ENCODE peak calls at places on chromosomes 11 and 22, in five cellular contexts. One of them, this sample, is unnamed.
A peak's percentile ranks its signal among the peaks of the same experiment; 100 is the strongest.

GRCh38 chr11:6022954-6023353 is 7.6 kb downstream of the OR56A1 start:
- DNase-seq in sigmoid colon: no peak
- DNase-seq in stomach: no peak
- DNase-seq in A549: peak; percentile 57
- DNase-seq in body of pancreas: no peak
- DNase-seq in this sample: no peak

GRCh38 chr11:21865541-21865940 is 327.3 kb upstream of the ANO5 start:
- DNase-seq in sigmoid colon: no peak
- DNase-seq in stomach: no peak
- DNase-seq in A549: no peak
- DNase-seq in body of pancreas: no peak
- DNase-seq in this sample: no peak

GRCh38 chr11:21390430-21390829 is 721.0 kb downstream of the NELL1 start:
- DNase-seq in sigmoid colon: no peak
- DNase-seq in stomach: no peak
- DNase-seq in A549: no peak
- DNase-seq in body of pancreas: no peak
- DNase-seq in this sample: no peak

GRCh38 chr11:86623041-86623621 is 49.3 kb downstream of the ME3 start:
- DNase-seq in sigmoid colon: no peak
- DNase-seq in stomach: no peak
- DNase-seq in A549: no peak
- DNase-seq in body of pancreas: no peak
- DNase-seq in this sample: no peak

GRCh38 chr11:5011254-5011653 is 16.6 kb downstream of the OR51L1 start:
- DNase-seq in sigmoid colon: no peak
- DNase-seq in stomach: no peak
- DNase-seq in A549: no peak
- DNase-seq in body of pancreas: no peak
- DNase-seq in this sample: no peak

GRCh38 chr11:35947437-35947836 is 3.6 kb downstream of the LDLRAD3 start:
- DNase-seq in sigmoid colon: no peak
- DNase-seq in stomach: no peak
- DNase-seq in A549: no peak
- DNase-seq in body of pancreas: no peak
- DNase-seq in this sample: no peak

GRCh38 chr11:14422814-14423182 is 63.8 kb upstream of the RRAS2 start:
- DNase-seq in sigmoid colon: no peak
- DNase-seq in stomach: no peak
- DNase-seq in A549: no peak
- DNase-seq in body of pancreas: no peak
- DNase-seq in this sample: no peak

GRCh38 chr11:100930185-100930778 is 199.3 kb downstream of the PGR start:
- DNase-seq in sigmoid colon: no peak
- DNase-seq in stomach: no peak
- DNase-seq in A549: peak; percentile 55
- DNase-seq in body of pancreas: no peak
- DNase-seq in this sample: no peak

GRCh38 chr11:7639643-7640025 is 33.7 kb downstream of the CYB5R2 start:
- DNase-seq in sigmoid colon: no peak
- DNase-seq in stomach: peak; percentile 83
- DNase-seq in A549: no peak
- DNase-seq in body of pancreas: peak; percentile 33
- DNase-seq in this sample: no peak

GRCh38 chr22:46614070-46614931 is 5.9 kb upstream of the GRAMD4 start:
- DNase-seq in sigmoid colon: no peak
- DNase-seq in stomach: no peak
- DNase-seq in A549: no peak
- DNase-seq in body of pancreas: no peak
- DNase-seq in this sample: no peak

GRCh38 chr11:11192541-11192940 is 160.5 kb downstream of the CSNK2A3 start:
- DNase-seq in sigmoid colon: no peak
- DNase-seq in stomach: no peak
- DNase-seq in A549: no peak
- DNase-seq in body of pancreas: no peak
- DNase-seq in this sample: no peak

GRCh38 chr22:17882727-17883126 is 108.5 kb upstream of the BID start:
- DNase-seq in sigmoid colon: no peak
- DNase-seq in stomach: no peak
- DNase-seq in A549: no peak
- DNase-seq in body of pancreas: no peak
- DNase-seq in this sample: no peak

GRCh38 chr11:15819679-15820286 is 536.6 kb downstream of the SOX6 start:
- DNase-seq in sigmoid colon: peak; percentile 77
- DNase-seq in stomach: peak; percentile 80
- DNase-seq in A549: peak; percentile 60
- DNase-seq in body of pancreas: peak; percentile 83
- DNase-seq in this sample: peak; percentile 89

GRCh38 chr11:103035656-103036434 is 56.1 kb downstream of the DCUN1D5 start:
- DNase-seq in sigmoid colon: no peak
- DNase-seq in stomach: no peak
- DNase-seq in A549: peak; percentile 69
- DNase-seq in body of pancreas: peak; percentile 43
- DNase-seq in this sample: no peak

GRCh38 chr11:88484873-88485621 is 147.5 kb upstream of the CTSC start:
- DNase-seq in sigmoid colon: no peak
- DNase-seq in stomach: no peak
- DNase-seq in A549: peak; percentile 58
- DNase-seq in body of pancreas: no peak
- DNase-seq in this sample: no peak

GRCh38 chr22:29871684-29872083 is 11.3 kb upstream of the MTMR3 start:
- DNase-seq in sigmoid colon: no peak
- DNase-seq in stomach: no peak
- DNase-seq in A549: no peak
- DNase-seq in body of pancreas: no peak
- DNase-seq in this sample: no peak

GRCh38 chr11:10405858-10406592 is 49.0 kb upstream of the AMPD3 start:
- DNase-seq in sigmoid colon: peak; percentile 88
- DNase-seq in stomach: peak; percentile 48
- DNase-seq in A549: peak; percentile 90
- DNase-seq in body of pancreas: peak; percentile 55
- DNase-seq in this sample: peak; percentile 92

GRCh38 chr22:25497269-25497668 is 67.2 kb upstream of the GRK3 start:
- DNase-seq in sigmoid colon: no peak
- DNase-seq in stomach: no peak
- DNase-seq in A549: no peak
- DNase-seq in body of pancreas: no peak
- DNase-seq in this sample: no peak

GRCh38 chr11:80970016-80970516 is 1529.2 kb upstream of the TENM4 start:
- DNase-seq in sigmoid colon: no peak
- DNase-seq in stomach: no peak
- DNase-seq in A549: no peak
- DNase-seq in body of pancreas: no peak
- DNase-seq in this sample: no peak

GRCh38 chr11:20022363-20023081 is 137.8 kb downstream of the DBX1 start:
- DNase-seq in sigmoid colon: no peak
- DNase-seq in stomach: no peak
- DNase-seq in A549: peak; percentile 50
- DNase-seq in body of pancreas: peak; percentile 33
- DNase-seq in this sample: no peak

GRCh38 chr11:34916810-34917780 is 677 bp downstream of the PDHX start:
- DNase-seq in sigmoid colon: no peak
- DNase-seq in stomach: no peak
- DNase-seq in A549: no peak
- DNase-seq in body of pancreas: no peak
- DNase-seq in this sample: no peak

GRCh38 chr11:114208371-114208770 is 87.8 kb upstream of the NNMT start:
- DNase-seq in sigmoid colon: no peak
- DNase-seq in stomach: no peak
- DNase-seq in A549: no peak
- DNase-seq in body of pancreas: no peak
- DNase-seq in this sample: no peak

GRCh38 chr22:24370426-24370825 is 57.0 kb upstream of the ADORA2A start:
- DNase-seq in sigmoid colon: no peak
- DNase-seq in stomach: no peak
- DNase-seq in A549: no peak
- DNase-seq in body of pancreas: no peak
- DNase-seq in this sample: no peak

GRCh38 chr11:9875862-9876261 is 212.0 kb downstream of the SWAP70 start:
- DNase-seq in sigmoid colon: no peak
- DNase-seq in stomach: no peak
- DNase-seq in A549: no peak
- DNase-seq in body of pancreas: no peak
- DNase-seq in this sample: no peak

GRCh38 chr11:116199182-116199581 is 573.6 kb downstream of the BUD13 start:
- DNase-seq in sigmoid colon: no peak
- DNase-seq in stomach: no peak
- DNase-seq in A549: no peak
- DNase-seq in body of pancreas: no peak
- DNase-seq in this sample: no peak

GRCh38 chr22:46355369-46355995 is 20.0 kb downstream of the TRMU start:
- DNase-seq in sigmoid colon: no peak
- DNase-seq in stomach: peak; percentile 80
- DNase-seq in A549: peak; percentile 72
- DNase-seq in body of pancreas: peak; percentile 81
- DNase-seq in this sample: no peak

GRCh38 chr11:2885017-2885675 is 429 bp downstream of the CDKN1C start:
- DNase-seq in sigmoid colon: peak; percentile 86
- DNase-seq in stomach: peak; percentile 71
- DNase-seq in A549: peak; percentile 64
- DNase-seq in body of pancreas: peak; percentile 54
- DNase-seq in this sample: no peak

GRCh38 chr11:117199061-117199915 is at the start of gene TAGLN:
- DNase-seq in sigmoid colon: peak; percentile 97
- DNase-seq in stomach: peak; percentile 47
- DNase-seq in A549: peak; percentile 59
- DNase-seq in body of pancreas: peak; percentile 35
- DNase-seq in this sample: no peak

GRCh38 chr11:29018631-29019030 is 910.4 kb downstream of the METTL15 start:
- DNase-seq in sigmoid colon: no peak
- DNase-seq in stomach: no peak
- DNase-seq in A549: peak; percentile 88
- DNase-seq in body of pancreas: no peak
- DNase-seq in this sample: no peak

GRCh38 chr11:131471976-131472375 is 101.6 kb downstream of the NTM start:
- DNase-seq in sigmoid colon: no peak
- DNase-seq in stomach: no peak
- DNase-seq in A549: no peak
- DNase-seq in body of pancreas: no peak
- DNase-seq in this sample: no peak

GRCh38 chr11:641806-642370 is 4.8 kb downstream of the DRD4 start:
- DNase-seq in sigmoid colon: no peak
- DNase-seq in stomach: no peak
- DNase-seq in A549: no peak
- DNase-seq in body of pancreas: no peak
- DNase-seq in this sample: no peak

DNA sequence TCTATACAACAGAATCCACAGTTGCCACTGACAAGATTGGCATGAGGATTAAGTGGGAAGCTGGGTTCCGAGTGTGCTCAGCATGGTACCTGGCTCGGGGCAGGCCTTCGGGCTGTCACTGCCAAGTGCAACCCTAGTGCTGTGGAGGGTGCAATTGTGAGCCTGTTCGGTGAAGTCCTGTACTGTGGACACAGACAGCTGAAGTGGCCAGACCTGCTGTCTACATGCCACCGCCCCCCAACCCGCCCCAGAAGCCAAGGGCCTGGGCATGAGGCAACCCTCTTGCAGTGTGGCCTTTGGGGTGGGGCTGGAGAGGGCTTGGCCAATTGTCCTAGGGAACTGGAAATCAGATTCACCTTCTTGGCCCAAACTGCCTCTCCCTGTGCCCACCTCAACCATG is 15.6 kb upstream of the SHISAL1 start:
- DNase-seq in sigmoid colon: no peak
- DNase-seq in stomach: no peak
- DNase-seq in A549: no peak
- DNase-seq in body of pancreas: no peak
- DNase-seq in this sample: no peak
- H3K27ac ChIP-seq in sigmoid colon: no peak overlapping the region
- H3K27ac ChIP-seq in stomach: no peak overlapping the region
- H3K27ac ChIP-seq in A549: no peak overlapping the region
- H3K27ac ChIP-seq in body of pancreas: no peak overlapping the region
- H3K27ac ChIP-seq in this sample: no peak overlapping the region

DNA sequence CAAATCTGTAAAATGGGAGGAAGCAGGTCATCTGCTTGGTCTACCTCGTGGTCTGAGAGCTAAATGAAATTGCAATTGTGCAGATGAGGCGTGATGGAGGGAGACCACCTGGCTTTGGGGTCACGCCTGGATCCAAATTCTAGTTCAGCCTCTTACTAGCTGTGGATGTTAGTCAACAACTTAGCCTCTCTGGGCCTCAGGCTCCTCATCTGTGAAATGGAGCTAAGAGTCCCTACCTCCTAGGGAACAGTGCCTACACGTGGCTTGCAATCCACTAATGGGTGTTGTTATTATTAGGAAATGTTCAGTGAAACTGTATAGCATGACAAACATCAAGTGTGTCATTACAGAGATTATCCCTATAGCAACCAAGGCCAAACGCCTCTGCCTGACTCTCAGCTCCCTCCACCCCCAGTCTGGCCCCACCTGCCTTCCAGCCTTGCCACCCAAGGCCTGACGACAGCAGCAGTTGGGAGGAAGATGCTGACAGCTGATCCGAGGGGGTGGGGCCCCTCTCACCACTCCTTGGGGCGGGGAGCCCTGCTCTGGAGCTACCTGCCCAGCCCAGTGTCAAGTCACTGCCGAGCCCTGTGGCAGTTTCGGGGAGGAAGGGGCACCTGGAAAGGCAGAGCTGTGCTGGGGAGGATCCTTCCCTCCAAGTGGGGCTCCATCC is 1.7 kb upstream of the RHOD start:
- DNase-seq in sigmoid colon: no peak
- DNase-seq in stomach: peak; percentile 74
- DNase-seq in A549: peak; percentile 92
- DNase-seq in body of pancreas: peak; percentile 90
- DNase-seq in this sample: no peak
- TF ChIP-seq POLR2A in sigmoid colon: no peak
- TF ChIP-seq POLR2A in stomach: no peak
- TF ChIP-seq POLR2A in A549: no peak
- TF ChIP-seq POLR2A in body of pancreas: no peak
- TF ChIP-seq POLR2A in this sample: no peak

GRCh38 chr11:133515075-133515474 is 17.2 kb downstream of the OPCML start:
- DNase-seq in sigmoid colon: no peak
- DNase-seq in stomach: no peak
- DNase-seq in A549: no peak
- DNase-seq in body of pancreas: no peak
- DNase-seq in this sample: no peak
- H3K9me3 ChIP-seq in sigmoid colon: no peaks in the 10 kb centered on the region
- H3K9me3 ChIP-seq in stomach: no peaks in the 10 kb centered on the region
- H3K9me3 ChIP-seq in A549: no peaks in the 10 kb centered on the region
- H3K9me3 ChIP-seq in body of pancreas: no peaks in the 10 kb centered on the region
- H3K9me3 ChIP-seq in this sample: no peaks in the 10 kb centered on the region

GRCh38 chr11:73801136-73801535 is 13.5 kb downstream of the MRPL48 start:
- DNase-seq in sigmoid colon: no peak
- DNase-seq in stomach: no peak
- DNase-seq in A549: no peak
- DNase-seq in body of pancreas: no peak
- DNase-seq in this sample: no peak

GRCh38 chr11:73808052-73808451 is 20.4 kb downstream of the MRPL48 start:
- DNase-seq in sigmoid colon: no peak
- DNase-seq in stomach: no peak
- DNase-seq in A549: no peak
- DNase-seq in body of pancreas: no peak
- DNase-seq in this sample: no peak

GRCh38 chr11:73800407-73800806 is 12.7 kb downstream of the MRPL48 start:
- DNase-seq in sigmoid colon: no peak
- DNase-seq in stomach: no peak
- DNase-seq in A549: no peak
- DNase-seq in body of pancreas: no peak
- DNase-seq in this sample: no peak

GRCh38 chr11:73810637-73811036 is 23.0 kb downstream of the MRPL48 start:
- DNase-seq in sigmoid colon: no peak
- DNase-seq in stomach: no peak
- DNase-seq in A549: no peak
- DNase-seq in body of pancreas: no peak
- DNase-seq in this sample: no peak

GRCh38 chr11:73804712-73805111 is 17.0 kb downstream of the MRPL48 start:
- DNase-seq in sigmoid colon: no peak
- DNase-seq in stomach: no peak
- DNase-seq in A549: no peak
- DNase-seq in body of pancreas: no peak
- DNase-seq in this sample: no peak
- H3K27ac ChIP-seq in sigmoid colon: no peak overlapping the region
- H3K27ac ChIP-seq in stomach: no peak overlapping the region
- H3K27ac ChIP-seq in A549: no peak overlapping the region
- H3K27ac ChIP-seq in body of pancreas: no peak overlapping the region
- H3K27ac ChIP-seq in this sample: no peak overlapping the region

This sample was measured in esophagus muscularis mucosa.